ENCODE peak calls at places on chromosomes 12 and 14, in nine cellular contexts. One of them, this sample, is unnamed.

GRCh38 chr12:98901189-98901588 is 256.1 kb downstream of the APAF1 start:
- DNase-seq in mesenchymal stem cell: no peak
- DNase-seq in neural progenitor cell: peak
- DNase-seq in effector memory CD4-positive, alpha-beta T cell: no peak
- DNase-seq in dorsolateral prefrontal cortex: no peak
- DNase-seq in naive thymus-derived CD4-positive, alpha-beta T cell: no peak
- DNase-seq in esophagus squamous epithelium: no peak
- DNase-seq in GM23338: no peak
- DNase-seq in spleen: no peak
- DNase-seq in this sample: no peak

GRCh38 chr12:97967831-97968230 is 505.2 kb downstream of the RMST start:
- DNase-seq in mesenchymal stem cell: no peak
- DNase-seq in dorsolateral prefrontal cortex: no peak
- DNase-seq in GM23338: no peak
- DNase-seq in effector memory CD4-positive, alpha-beta T cell: no peak
- DNase-seq in esophagus squamous epithelium: no peak
- DNase-seq in spleen: no peak
- DNase-seq in naive thymus-derived CD4-positive, alpha-beta T cell: no peak
- DNase-seq in neural progenitor cell: no peak
- DNase-seq in this sample: no peak

GRCh38 chr14:95544588-95544987 is 9.7 kb downstream of the GLRX5 start:
- DNase-seq in esophagus squamous epithelium: no peak
- DNase-seq in effector memory CD4-positive, alpha-beta T cell: no peak
- DNase-seq in neural progenitor cell: no peak
- DNase-seq in mesenchymal stem cell: no peak
- DNase-seq in naive thymus-derived CD4-positive, alpha-beta T cell: no peak
- DNase-seq in dorsolateral prefrontal cortex: no peak
- DNase-seq in spleen: no peak
- DNase-seq in GM23338: no peak
- DNase-seq in this sample: no peak

GRCh38 chr12:77104281-77104680 is 38.9 kb upstream of the E2F7 start:
- DNase-seq in mesenchymal stem cell: no peak
- DNase-seq in effector memory CD4-positive, alpha-beta T cell: no peak
- DNase-seq in spleen: no peak
- DNase-seq in esophagus squamous epithelium: no peak
- DNase-seq in naive thymus-derived CD4-positive, alpha-beta T cell: no peak
- DNase-seq in GM23338: no peak
- DNase-seq in dorsolateral prefrontal cortex: no peak
- DNase-seq in neural progenitor cell: no peak
- DNase-seq in this sample: no peak

GRCh38 chr12:26204612-26205289 is 9.4 kb downstream of the SSPN start:
- DNase-seq in neural progenitor cell: no peak
- DNase-seq in dorsolateral prefrontal cortex: peak
- DNase-seq in spleen: no peak
- DNase-seq in GM23338: no peak
- DNase-seq in mesenchymal stem cell: no peak
- DNase-seq in effector memory CD4-positive, alpha-beta T cell: no peak
- DNase-seq in naive thymus-derived CD4-positive, alpha-beta T cell: no peak
- DNase-seq in esophagus squamous epithelium: no peak
- DNase-seq in this sample: no peak

GRCh38 chr12:112340983-112341840 is 41.0 kb downstream of the HECTD4 start:
- DNase-seq in neural progenitor cell: no peak
- DNase-seq in mesenchymal stem cell: no peak
- DNase-seq in spleen: no peak
- DNase-seq in GM23338: no peak
- DNase-seq in esophagus squamous epithelium: no peak
- DNase-seq in effector memory CD4-positive, alpha-beta T cell: no peak
- DNase-seq in dorsolateral prefrontal cortex: no peak
- DNase-seq in naive thymus-derived CD4-positive, alpha-beta T cell: no peak
- DNase-seq in this sample: no peak

GRCh38 chr12:13220848-13221247 is 24.3 kb downstream of the EMP1 start:
- DNase-seq in dorsolateral prefrontal cortex: no peak
- DNase-seq in naive thymus-derived CD4-positive, alpha-beta T cell: no peak
- DNase-seq in spleen: no peak
- DNase-seq in neural progenitor cell: no peak
- DNase-seq in effector memory CD4-positive, alpha-beta T cell: no peak
- DNase-seq in mesenchymal stem cell: no peak
- DNase-seq in GM23338: no peak
- DNase-seq in esophagus squamous epithelium: no peak
- DNase-seq in this sample: peak

GRCh38 chr14:92770454-92770853 is 22.0 kb upstream of the LGMN start:
- DNase-seq in esophagus squamous epithelium: no peak
- DNase-seq in dorsolateral prefrontal cortex: no peak
- DNase-seq in mesenchymal stem cell: no peak
- DNase-seq in GM23338: no peak
- DNase-seq in effector memory CD4-positive, alpha-beta T cell: no peak
- DNase-seq in naive thymus-derived CD4-positive, alpha-beta T cell: no peak
- DNase-seq in spleen: no peak
- DNase-seq in neural progenitor cell: no peak
- DNase-seq in this sample: no peak

DNA sequence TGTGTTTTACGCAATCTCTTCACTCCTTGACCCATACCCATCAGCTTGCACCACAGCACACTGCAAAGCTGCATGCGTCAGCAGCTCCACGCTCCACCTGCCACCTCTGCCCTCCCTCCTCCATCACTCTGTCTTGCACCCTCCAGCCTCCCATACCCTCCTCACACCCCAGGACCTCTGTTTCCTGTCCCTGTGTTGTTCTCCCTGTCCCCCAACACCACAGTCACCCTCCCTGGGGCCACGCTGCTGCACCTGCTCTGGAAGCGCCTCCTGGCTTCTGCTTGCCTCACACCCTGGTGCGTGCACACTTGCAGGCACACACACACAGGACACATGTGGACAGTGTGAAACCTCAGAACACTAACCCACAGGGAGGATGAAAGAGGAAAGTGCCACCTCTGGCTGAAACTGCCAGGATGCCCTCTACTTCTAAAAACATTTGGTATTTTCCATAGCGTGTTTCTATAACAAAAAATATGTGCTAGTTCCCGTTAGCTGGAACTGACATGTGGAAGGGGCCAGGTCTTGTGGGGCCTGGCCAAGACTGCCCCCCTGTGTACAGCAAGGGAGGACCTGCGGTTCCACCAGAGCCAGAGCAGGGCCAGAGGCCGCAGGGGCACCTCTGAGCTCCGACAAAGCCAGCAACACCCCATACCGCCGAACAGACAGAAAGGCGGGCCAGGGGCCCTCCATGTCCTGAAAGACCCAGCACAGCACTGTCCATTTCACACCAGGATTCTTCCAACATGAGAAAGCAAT is 10.0 kb downstream of the BRF1 start:
- DNase-seq in GM23338: peak
- DNase-seq in effector memory CD4-positive, alpha-beta T cell: no peak
- DNase-seq in dorsolateral prefrontal cortex: no peak
- DNase-seq in neural progenitor cell: peak
- DNase-seq in naive thymus-derived CD4-positive, alpha-beta T cell: no peak
- DNase-seq in spleen: no peak
- DNase-seq in esophagus squamous epithelium: no peak
- DNase-seq in mesenchymal stem cell: no peak
- DNase-seq in this sample: no peak
- H3K27ac ChIP-seq in GM23338: no peak
- H3K27ac ChIP-seq in effector memory CD4-positive, alpha-beta T cell: no peak
- H3K27ac ChIP-seq in dorsolateral prefrontal cortex: no peak
- H3K27ac ChIP-seq in neural progenitor cell: no peak
- H3K27ac ChIP-seq in naive thymus-derived CD4-positive, alpha-beta T cell: no peak
- H3K27ac ChIP-seq in spleen: no peak
- H3K27ac ChIP-seq in esophagus squamous epithelium: no peak
- H3K27ac ChIP-seq in mesenchymal stem cell: no peak
- H3K27ac ChIP-seq in this sample: no peak

GRCh38 chr14:100401031-100401692 is 78.0 kb downstream of the SLC25A47 start:
- DNase-seq in dorsolateral prefrontal cortex: no peak
- DNase-seq in GM23338: no peak
- DNase-seq in naive thymus-derived CD4-positive, alpha-beta T cell: no peak
- DNase-seq in mesenchymal stem cell: no peak
- DNase-seq in effector memory CD4-positive, alpha-beta T cell: no peak
- DNase-seq in spleen: peak
- DNase-seq in esophagus squamous epithelium: no peak
- DNase-seq in neural progenitor cell: no peak
- DNase-seq in this sample: no peak

GRCh38 chr14:100404419-100404818 is 81.3 kb downstream of the SLC25A47 start:
- DNase-seq in neural progenitor cell: no peak
- DNase-seq in esophagus squamous epithelium: no peak
- DNase-seq in naive thymus-derived CD4-positive, alpha-beta T cell: no peak
- DNase-seq in GM23338: no peak
- DNase-seq in effector memory CD4-positive, alpha-beta T cell: no peak
- DNase-seq in spleen: no peak
- DNase-seq in mesenchymal stem cell: no peak
- DNase-seq in dorsolateral prefrontal cortex: no peak
- DNase-seq in this sample: no peak

GRCh38 chr14:100403802-100404201 is 80.7 kb downstream of the SLC25A47 start:
- DNase-seq in dorsolateral prefrontal cortex: no peak
- DNase-seq in GM23338: no peak
- DNase-seq in naive thymus-derived CD4-positive, alpha-beta T cell: no peak
- DNase-seq in spleen: no peak
- DNase-seq in effector memory CD4-positive, alpha-beta T cell: no peak
- DNase-seq in neural progenitor cell: no peak
- DNase-seq in mesenchymal stem cell: no peak
- DNase-seq in esophagus squamous epithelium: no peak
- DNase-seq in this sample: no peak

GRCh38 chr14:100400115-100400514 is 77.0 kb downstream of the SLC25A47 start:
- DNase-seq in spleen: no peak
- DNase-seq in effector memory CD4-positive, alpha-beta T cell: no peak
- DNase-seq in naive thymus-derived CD4-positive, alpha-beta T cell: no peak
- DNase-seq in dorsolateral prefrontal cortex: peak
- DNase-seq in esophagus squamous epithelium: no peak
- DNase-seq in GM23338: no peak
- DNase-seq in mesenchymal stem cell: no peak
- DNase-seq in neural progenitor cell: no peak
- DNase-seq in this sample: no peak

DNA sequence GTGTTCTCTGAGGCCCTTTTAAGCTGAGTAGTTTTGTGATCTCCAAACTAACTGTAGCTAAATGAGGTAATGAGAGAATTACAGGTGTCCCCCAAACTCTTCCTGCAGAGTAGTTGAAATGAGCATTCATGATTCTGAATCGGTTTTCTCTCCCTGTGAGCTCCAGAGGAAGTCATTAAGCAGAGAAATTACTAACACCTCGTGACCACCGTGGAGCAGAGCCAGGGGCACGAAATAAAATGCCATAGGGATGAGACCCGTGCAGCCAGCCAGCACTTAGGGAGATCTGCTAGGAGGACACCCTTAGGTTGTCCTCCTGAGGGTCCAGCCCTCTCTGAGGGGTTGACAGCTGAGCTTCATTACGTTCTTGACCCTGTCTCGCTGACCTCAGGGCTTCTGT is 79.5 kb downstream of the SLC25A47 start:
- DNase-seq in effector memory CD4-positive, alpha-beta T cell: no peak
- DNase-seq in neural progenitor cell: no peak
- DNase-seq in naive thymus-derived CD4-positive, alpha-beta T cell: no peak
- DNase-seq in GM23338: no peak
- DNase-seq in dorsolateral prefrontal cortex: no peak
- DNase-seq in spleen: no peak
- DNase-seq in mesenchymal stem cell: no peak
- DNase-seq in esophagus squamous epithelium: no peak
- DNase-seq in this sample: no peak
- H3K27ac ChIP-seq in effector memory CD4-positive, alpha-beta T cell: no peak
- H3K27ac ChIP-seq in neural progenitor cell: no peak
- H3K27ac ChIP-seq in naive thymus-derived CD4-positive, alpha-beta T cell: no peak
- H3K27ac ChIP-seq in GM23338: no peak
- H3K27ac ChIP-seq in dorsolateral prefrontal cortex: no peak
- H3K27ac ChIP-seq in spleen: no peak
- H3K27ac ChIP-seq in mesenchymal stem cell: peak
- H3K27ac ChIP-seq in esophagus squamous epithelium: no peak
- H3K27ac ChIP-seq in this sample: no peak

GRCh38 chr12:4118017-4118510 is 155.5 kb upstream of the CCND2 start:
- DNase-seq in mesenchymal stem cell: peak
- DNase-seq in spleen: no peak
- DNase-seq in neural progenitor cell: no peak
- DNase-seq in GM23338: no peak
- DNase-seq in dorsolateral prefrontal cortex: no peak
- DNase-seq in esophagus squamous epithelium: no peak
- DNase-seq in naive thymus-derived CD4-positive, alpha-beta T cell: peak
- DNase-seq in effector memory CD4-positive, alpha-beta T cell: no peak
- DNase-seq in this sample: peak

GRCh38 chr12:4115570-4115969 is 158.0 kb upstream of the CCND2 start:
- DNase-seq in effector memory CD4-positive, alpha-beta T cell: no peak
- DNase-seq in neural progenitor cell: peak
- DNase-seq in mesenchymal stem cell: no peak
- DNase-seq in naive thymus-derived CD4-positive, alpha-beta T cell: no peak
- DNase-seq in dorsolateral prefrontal cortex: no peak
- DNase-seq in esophagus squamous epithelium: no peak
- DNase-seq in spleen: no peak
- DNase-seq in GM23338: peak
- DNase-seq in this sample: no peak

GRCh38 chr12:4117386-4118016 is 156.1 kb upstream of the CCND2 start:
- DNase-seq in esophagus squamous epithelium: no peak
- DNase-seq in spleen: no peak
- DNase-seq in GM23338: no peak
- DNase-seq in neural progenitor cell: no peak
- DNase-seq in mesenchymal stem cell: no peak
- DNase-seq in effector memory CD4-positive, alpha-beta T cell: no peak
- DNase-seq in naive thymus-derived CD4-positive, alpha-beta T cell: no peak
- DNase-seq in dorsolateral prefrontal cortex: no peak
- DNase-seq in this sample: no peak

GRCh38 chr12:4114986-4115385 is 158.6 kb upstream of the CCND2 start:
- DNase-seq in dorsolateral prefrontal cortex: no peak
- DNase-seq in mesenchymal stem cell: no peak
- DNase-seq in GM23338: peak
- DNase-seq in effector memory CD4-positive, alpha-beta T cell: peak
- DNase-seq in naive thymus-derived CD4-positive, alpha-beta T cell: no peak
- DNase-seq in esophagus squamous epithelium: no peak
- DNase-seq in neural progenitor cell: no peak
- DNase-seq in spleen: no peak
- DNase-seq in this sample: no peak

DNA sequence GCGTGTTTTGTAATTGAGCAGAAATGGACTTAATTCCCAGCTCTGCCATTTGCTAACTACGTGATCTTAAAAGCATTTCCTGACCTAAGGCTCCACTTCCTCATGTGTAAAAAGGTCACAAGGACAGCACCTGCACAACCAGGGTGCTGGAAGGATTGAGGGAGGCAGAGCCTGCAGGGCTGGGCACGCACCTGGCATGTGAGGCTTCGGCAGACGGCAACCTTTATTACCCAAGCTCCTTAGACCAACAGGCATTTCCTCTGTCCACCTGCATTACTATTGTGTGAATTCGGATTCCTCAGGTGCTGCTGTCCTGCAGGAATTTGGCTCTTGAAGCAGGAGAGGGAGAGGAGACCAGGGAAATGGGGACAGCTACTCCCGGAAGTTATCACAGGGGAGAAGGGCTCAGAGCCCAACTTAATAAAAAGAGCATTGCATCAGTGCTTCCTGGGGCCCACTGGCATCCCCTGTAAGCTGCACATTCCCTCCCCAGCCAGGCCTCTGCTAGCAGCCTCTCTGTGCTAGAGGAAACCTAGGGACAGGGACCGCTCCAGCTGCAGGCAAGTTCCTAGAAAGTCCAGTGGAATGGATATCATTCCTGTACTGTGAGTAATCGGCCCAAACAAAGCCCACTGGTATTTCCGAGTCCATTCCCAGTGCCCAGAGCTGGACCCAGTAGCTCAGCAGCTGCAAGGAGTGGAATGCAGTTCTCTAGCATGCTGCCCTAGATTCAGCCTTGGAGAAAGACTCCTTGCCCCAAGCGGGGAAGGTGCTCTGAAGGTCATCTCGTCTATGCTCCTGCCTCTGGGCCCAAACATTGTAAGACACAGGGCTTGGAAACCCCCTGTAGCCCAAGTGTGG is 157.1 kb upstream of the CCND2 start:
- DNase-seq in neural progenitor cell: peak
- DNase-seq in spleen: no peak
- DNase-seq in esophagus squamous epithelium: no peak
- DNase-seq in GM23338: peak
- DNase-seq in dorsolateral prefrontal cortex: no peak
- DNase-seq in effector memory CD4-positive, alpha-beta T cell: no peak
- DNase-seq in naive thymus-derived CD4-positive, alpha-beta T cell: no peak
- DNase-seq in mesenchymal stem cell: peak
- DNase-seq in this sample: peak
- H3K27ac ChIP-seq in neural progenitor cell: no peak
- H3K27ac ChIP-seq in spleen: no peak
- H3K27ac ChIP-seq in esophagus squamous epithelium: no peak
- H3K27ac ChIP-seq in GM23338: peak
- H3K27ac ChIP-seq in dorsolateral prefrontal cortex: no peak
- H3K27ac ChIP-seq in effector memory CD4-positive, alpha-beta T cell: no peak
- H3K27ac ChIP-seq in naive thymus-derived CD4-positive, alpha-beta T cell: no peak
- H3K27ac ChIP-seq in mesenchymal stem cell: peak
- H3K27ac ChIP-seq in this sample: no peak

GRCh38 chr14:34865889-34866574 is 9.1 kb downstream of the BAZ1A start:
- DNase-seq in neural progenitor cell: no peak
- DNase-seq in dorsolateral prefrontal cortex: no peak
- DNase-seq in GM23338: peak
- DNase-seq in effector memory CD4-positive, alpha-beta T cell: no peak
- DNase-seq in esophagus squamous epithelium: no peak
- DNase-seq in mesenchymal stem cell: no peak
- DNase-seq in spleen: no peak
- DNase-seq in naive thymus-derived CD4-positive, alpha-beta T cell: no peak
- DNase-seq in this sample: no peak
- H3K27ac ChIP-seq in neural progenitor cell: no peak
- H3K27ac ChIP-seq in dorsolateral prefrontal cortex: no peak
- H3K27ac ChIP-seq in GM23338: no peak
- H3K27ac ChIP-seq in effector memory CD4-positive, alpha-beta T cell: no peak
- H3K27ac ChIP-seq in esophagus squamous epithelium: no peak
- H3K27ac ChIP-seq in mesenchymal stem cell: no peak
- H3K27ac ChIP-seq in spleen: no peak
- H3K27ac ChIP-seq in naive thymus-derived CD4-positive, alpha-beta T cell: no peak
- H3K27ac ChIP-seq in this sample: no peak

This sample was measured in fibroblast of lung.